ENCODE peak calls at places on chromosomes 16 and 17, in ten cellular contexts. N is GM06990, H is A549, U is tibial artery, O is HCT116, X is fibroblast of mammary gland, P is mucosa of descending colon, R is stomach, M is body of pancreas, L is Peyer's patch. S is an unnamed sample.

GRCh38 chr17:63954402-63955063 is 18.2 kb downstream of the SCN4A start:
- DNase-seq in X (no peak), L (peak), H (no peak), R (no peak), U (no peak), P (no peak), M (no peak), N (peak), O (no peak), S (peak)

GRCh38 chr16:89600427-89600826 is 13.0 kb upstream of the DPEP1 start:
- DNase-seq in H (no peak), X (no peak), U (no peak), M (no peak), R (no peak), L (no peak), N (no peak), O (no peak), P (no peak), S (no peak)

GRCh38 chr17:12256380-12256995 is 235.8 kb downstream of the MAP2K4 start:
- DNase-seq in L (peak), O (peak), U (no peak), H (peak), M (peak), R (peak), N (peak), P (peak), X (peak), S (no peak)

GRCh38 chr16:68265078-68265925 is 976 bp downstream of the SLC7A6 start:
- DNase-seq in R (peak), N (peak), O (peak), H (peak), M (peak), U (peak), P (peak), X (peak), L (peak), S (no peak)

GRCh38 chr16:3670711-3671110 is 16.2 kb downstream of the DNASE1 start:
- DNase-seq in L (no peak), X (no peak), N (no peak), H (no peak), P (no peak), M (no peak), R (no peak), O (no peak), U (no peak), S (no peak)

GRCh38 chr17:56690441-56691291 is 97.2 kb downstream of the NOG start:
- DNase-seq in X (no peak), O (no peak), U (peak), N (no peak), R (no peak), L (no peak), H (no peak), M (no peak), P (no peak), S (no peak)

GRCh38 chr16:49652441-49653175 is 203.3 kb downstream of the ZNF423 start:
- DNase-seq in H (no peak), N (no peak), P (peak), U (peak), X (peak), R (no peak), M (no peak), L (no peak), O (no peak), S (no peak)

GRCh38 chr16:4917117-4917516 is 19.8 kb downstream of the PPL start:
- DNase-seq in N (no peak), M (no peak), X (peak), P (no peak), U (no peak), R (no peak), O (no peak), H (no peak), L (no peak), S (no peak)

GRCh38 chr17:26765860-26766709 is 527.8 kb upstream of the WSB1 start:
- DNase-seq in N (no peak), H (no peak), O (no peak), M (no peak), L (no peak), R (no peak), X (no peak), U (no peak), P (no peak), S (no peak)

GRCh38 chr16:79685871-79686270 is 85.3 kb upstream of the MAF start:
- DNase-seq in X (no peak), O (no peak), P (no peak), L (no peak), U (no peak), M (no peak), H (no peak), N (no peak), R (no peak), S (no peak)

GRCh38 chr16:89827383-89828198 is 684 bp upstream of the SPIRE2 start:
- DNase-seq in N (no peak), M (peak), H (peak), L (peak), X (peak), U (no peak), O (peak), R (peak), P (peak), S (no peak)

GRCh38 chr17:19327039-19327776 is 35.3 kb downstream of the B9D1 start:
- DNase-seq in L (peak), R (no peak), N (no peak), X (peak), P (no peak), H (peak), O (peak), U (peak), M (no peak), S (no peak)

GRCh38 chr16:24568392-24568791 is 29.0 kb downstream of the RBBP6 start:
- DNase-seq in M (no peak), R (no peak), H (no peak), P (no peak), L (no peak), X (peak), O (no peak), U (no peak), N (no peak), S (no peak)

GRCh38 chr16:50497592-50497991 is 50.6 kb upstream of the NKD1 start:
- DNase-seq in H (no peak), R (no peak), N (no peak), P (no peak), L (no peak), O (no peak), X (peak), M (no peak), U (no peak), S (no peak)

GRCh38 chr17:64103751-64104364 is 26.1 kb downstream of the ERN1 start:
- DNase-seq in H (no peak), L (no peak), O (peak), U (no peak), R (no peak), M (no peak), P (no peak), N (peak), X (peak), S (no peak)

GRCh38 chr16:65176603-65177002 is 54.7 kb upstream of the CDH11 start:
- DNase-seq in P (peak), U (no peak), L (no peak), M (no peak), H (no peak), R (no peak), O (no peak), N (no peak), X (peak), S (no peak)

GRCh38 chr16:72426416-72426815 is 254.5 kb upstream of the PMFBP1 start:
- DNase-seq in U (no peak), L (no peak), O (no peak), M (no peak), P (no peak), N (no peak), X (no peak), R (no peak), H (no peak), S (no peak)

GRCh38 chr16:47056704-47057630 is 83.5 kb upstream of the DNAJA2 start:
- DNase-seq in M (no peak), U (no peak), P (no peak), X (no peak), N (no peak), L (peak), O (no peak), R (no peak), H (no peak), S (no peak)

GRCh38 chr17:67245694-67246397 is 850 bp upstream of the HELZ start:
- DNase-seq in P (peak), X (no peak), L (peak), N (peak), H (no peak), O (no peak), R (peak), M (peak), U (no peak), S (peak)

GRCh38 chr17:17182601-17183136 is 23.5 kb downstream of the PLD6 start:
- DNase-seq in O (no peak), U (no peak), P (no peak), M (no peak), L (no peak), N (no peak), H (no peak), X (no peak), R (no peak), S (no peak)

GRCh38 chr16:27698266-27698665 is 148.3 kb downstream of the KATNIP start:
- DNase-seq in M (no peak), R (no peak), H (no peak), O (no peak), X (no peak), P (peak), L (peak), N (no peak), U (peak), S (no peak)
- TF ChIP-seq CTCF in M (no peak), R (no peak), H (peak), O (peak), X (no peak), P (no peak), L (peak), N (peak), U (no peak), S (no peak)

DNA sequence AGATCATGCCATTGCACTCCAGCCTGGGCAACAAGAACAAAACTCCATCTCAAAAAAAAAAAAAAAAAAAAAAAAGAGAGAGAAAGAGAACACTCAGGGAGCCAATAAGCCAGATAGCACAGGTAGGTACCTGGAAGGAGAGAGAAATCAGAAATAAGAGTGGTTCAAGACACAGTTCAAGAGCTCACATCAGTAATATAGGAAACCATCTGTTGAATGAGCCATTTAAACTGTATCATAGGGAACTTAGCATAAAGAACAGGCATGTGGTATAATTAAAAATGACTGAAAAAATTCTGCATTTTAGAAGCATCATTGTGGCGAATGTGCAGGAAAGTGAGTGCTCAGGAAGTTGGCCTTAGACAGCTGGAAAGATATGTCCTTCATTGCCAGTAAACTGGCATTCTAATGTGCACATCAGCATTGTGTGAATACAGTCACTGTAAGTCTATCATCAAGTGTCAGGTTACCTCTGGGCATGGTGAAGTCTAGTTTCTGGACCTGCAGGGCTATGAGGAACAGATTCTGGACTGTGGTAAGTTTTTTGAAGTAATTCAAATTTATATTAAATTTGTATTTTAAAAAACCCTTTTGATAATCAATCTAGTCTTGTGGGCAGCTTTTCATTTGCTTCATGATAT is 20.4 kb downstream of the KRT12 start:
- DNase-seq in N (no peak), L (no peak), O (no peak), H (no peak), M (no peak), R (no peak), P (no peak), X (peak), U (no peak), S (no peak)
- TF ChIP-seq CTCF in N (no peak), L (no peak), O (no peak), H (no peak), M (no peak), R (no peak), P (no peak), X (no peak), U (no peak), S (no peak)

GRCh38 chr16:70582280-70582978 is 58.8 kb downstream of the SF3B3 start:
- DNase-seq in O (no peak), X (peak), H (no peak), N (no peak), U (no peak), M (no peak), P (no peak), R (no peak), L (no peak), S (no peak)
- TF ChIP-seq CTCF in O (no peak), X (peak), H (no peak), N (peak), U (no peak), M (no peak), P (no peak), R (no peak), L (no peak), S (no peak)

DNA sequence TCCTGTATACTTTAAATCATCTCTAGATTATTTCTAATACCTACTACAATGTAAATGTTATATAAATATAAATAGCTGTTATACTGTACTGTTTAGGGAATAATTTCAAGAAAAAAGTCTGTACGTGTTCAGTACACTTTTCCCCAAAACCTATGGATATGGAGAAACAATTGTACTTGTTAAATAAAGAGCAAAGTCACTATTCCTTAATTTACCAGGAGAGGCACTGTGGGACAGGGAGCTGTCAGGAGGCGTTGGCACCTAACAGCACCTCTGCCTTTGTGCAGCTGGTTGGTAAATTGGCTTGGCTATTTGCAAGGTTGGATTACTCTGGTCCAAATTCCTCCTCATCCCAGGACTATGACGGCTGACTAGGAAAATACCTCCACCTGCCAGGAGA is 28.0 kb downstream of the CRHR1 start:
- DNase-seq in M (no peak), X (peak), H (peak), O (peak), R (no peak), P (no peak), N (no peak), U (no peak), L (no peak), S (no peak)
- TF ChIP-seq CTCF in M (no peak), X (peak), H (peak), O (peak), R (no peak), P (no peak), N (no peak), U (no peak), L (no peak), S (no peak)

DNA sequence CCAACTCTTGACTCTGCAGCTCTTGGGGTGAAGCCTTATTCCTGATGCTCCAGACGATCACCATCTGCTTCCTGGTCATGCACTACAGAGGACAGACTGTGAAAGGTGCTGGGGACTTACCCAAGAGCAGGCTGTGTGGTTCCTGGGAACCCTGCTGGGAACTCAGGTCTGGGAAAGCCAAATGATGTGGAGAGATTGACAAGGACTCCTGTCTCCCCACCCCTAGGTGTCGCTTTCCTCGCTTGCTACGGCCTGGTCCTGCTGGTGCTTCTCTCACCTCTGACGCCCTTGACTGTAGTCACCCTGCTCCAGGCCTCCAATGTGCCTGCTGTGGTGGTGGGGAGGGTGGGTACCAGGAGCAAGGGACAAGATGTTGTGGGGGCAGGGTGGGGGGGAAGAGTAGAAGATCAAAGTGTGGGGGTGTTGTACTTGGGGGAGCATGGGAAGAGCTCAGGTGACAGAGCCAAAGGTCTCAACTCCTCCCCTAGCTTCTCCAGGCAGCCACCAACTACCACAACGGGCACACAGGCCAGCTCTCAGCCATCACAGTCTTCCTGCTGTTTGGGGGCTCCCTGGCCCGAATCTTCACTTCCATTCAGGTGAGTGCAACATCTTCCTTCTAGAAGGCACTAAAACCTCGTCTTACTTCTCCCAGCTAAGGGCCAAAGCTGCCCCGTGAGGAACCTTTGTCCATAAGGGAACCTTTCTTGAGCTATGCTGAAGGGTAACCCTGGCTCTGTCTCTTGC is 3.0 kb downstream of the SOX15 start:
- DNase-seq in H (peak), M (no peak), P (peak), L (peak), R (peak), X (no peak), O (peak), U (no peak), N (no peak), S (no peak)
- TF ChIP-seq CTCF in H (peak), M (peak), P (no peak), L (peak), R (no peak), X (peak), O (no peak), U (no peak), N (peak), S (no peak)

GRCh38 chr17:9170336-9170735 is 149.0 kb downstream of the NTN1 start:
- DNase-seq in H (no peak), M (no peak), X (no peak), O (no peak), U (no peak), R (no peak), L (no peak), P (no peak), N (no peak), S (no peak)
- TF ChIP-seq CTCF in H (no peak), M (no peak), X (no peak), O (no peak), U (no peak), R (no peak), L (no peak), P (no peak), N (no peak), S (no peak)

DNA sequence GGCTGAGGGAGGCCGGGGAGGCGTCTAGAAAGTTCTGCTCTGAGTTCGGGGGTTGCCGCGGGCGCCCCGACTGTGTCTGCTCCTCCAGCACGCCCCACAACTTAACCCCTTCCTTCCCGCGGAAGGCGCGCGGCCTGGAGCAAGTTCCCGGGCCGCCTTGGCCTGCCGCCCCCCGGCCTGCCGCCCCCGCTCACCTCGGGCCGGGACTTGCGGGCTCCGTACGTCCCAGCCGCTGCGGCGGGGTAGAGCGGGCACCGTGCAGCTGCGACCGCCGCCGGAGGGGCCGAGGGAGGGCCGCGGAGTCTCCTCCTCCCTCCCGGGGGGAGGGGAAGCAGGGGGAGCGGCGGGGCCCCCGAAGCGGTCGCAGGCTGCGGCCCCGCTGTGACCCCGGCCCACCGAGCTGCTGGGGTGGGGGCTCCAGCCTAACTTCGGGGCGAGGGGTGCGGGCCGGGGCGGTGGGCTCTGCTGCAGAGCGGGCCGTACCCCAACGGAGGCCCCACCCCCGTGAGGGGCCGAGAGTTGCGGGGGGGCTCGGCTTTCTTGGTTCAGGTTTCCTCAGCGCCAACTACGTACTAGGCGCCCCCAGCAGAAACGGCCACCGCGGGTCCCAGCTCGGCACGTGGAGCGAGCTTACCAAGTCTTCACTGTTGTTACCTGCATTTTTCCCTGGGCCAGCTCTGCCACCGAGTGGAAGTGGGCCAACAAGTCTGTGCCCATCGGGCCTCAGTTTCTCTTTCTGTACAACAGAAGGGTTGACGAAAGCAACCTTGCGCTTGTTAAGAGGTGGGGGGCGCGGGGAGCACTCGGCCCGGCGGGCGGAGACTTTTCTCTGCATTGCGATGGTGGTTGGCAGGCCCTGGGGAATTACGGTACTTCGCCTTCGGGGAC is at the start of gene CCDC102A:
- DNase-seq in L (no peak), P (no peak), N (peak), R (peak), H (no peak), O (no peak), U (peak), M (peak), X (no peak), S (peak)
- TF ChIP-seq CTCF in L (no peak), P (no peak), N (no peak), R (no peak), H (no peak), O (no peak), U (no peak), M (no peak), X (no peak), S (no peak)